ENCODE peak calls at places on chromosomes 5 and 9, in four cellular contexts. H is K562, G is H1, W is HepG2. N is an unnamed sample.

GRCh38 chr9:6415266-6415665 is 2.3 kb downstream of the UHRF2 start:
- DNase-seq in H (no peak), G (no peak), W (no peak), N (no peak)

GRCh38 chr5:127229185-127229889 is 61.3 kb upstream of the MEGF10 start:
- DNase-seq in H (peak), G (peak), W (no peak), N (peak)

GRCh38 chr5:171744882-171745281 is 40.7 kb upstream of the SMIM23 start:
- DNase-seq in H (no peak), G (no peak), W (no peak), N (no peak)

GRCh38 chr5:79168031-79168430 is 56.4 kb downstream of the BHMT start:
- DNase-seq in H (peak), G (no peak), W (no peak), N (no peak)

GRCh38 chr5:129392681-129393080 is 67.4 kb upstream of the ADAMTS19 start:
- DNase-seq in H (no peak), G (no peak), W (no peak), N (no peak)

GRCh38 chr9:93203713-93204469 is 20.0 kb downstream of the WNK2 start:
- DNase-seq in H (no peak), G (no peak), W (no peak), N (no peak)

GRCh38 chr5:139131062-139131856 is 66.9 kb downstream of the SIL1 start:
- DNase-seq in H (no peak), G (no peak), W (no peak), N (no peak)

GRCh38 chr5:82640901-82641300 is 362.7 kb upstream of the RPS23 start:
- DNase-seq in H (no peak), G (no peak), W (no peak), N (no peak)

GRCh38 chr9:99264070-99264469 is 42.0 kb downstream of the SEC61B start:
- DNase-seq in H (peak), G (no peak), W (no peak), N (no peak)

GRCh38 chr5:119328753-119329602 is 26.8 kb upstream of the TNFAIP8 start:
- DNase-seq in H (no peak), G (no peak), W (no peak), N (no peak)

GRCh38 chr9:137387034-137387890 is 35.7 kb downstream of the EXD3 start:
- DNase-seq in H (no peak), G (no peak), W (no peak), N (no peak)

GRCh38 chr9:10612649-10613398 is at the start of gene PTPRD:
- DNase-seq in H (peak), G (peak), W (peak), N (peak)

GRCh38 chr9:21656776-21657637 is 145.4 kb upstream of the MTAP start:
- DNase-seq in H (no peak), G (no peak), W (no peak), N (no peak)

GRCh38 chr5:127012933-127013332 is 17.4 kb downstream of the MARCHF3 start:
- DNase-seq in H (no peak), G (no peak), W (no peak), N (no peak)

GRCh38 chr5:424259-425110 is 18.5 kb upstream of the EXOC3 start:
- DNase-seq in H (no peak), G (no peak), W (no peak), N (no peak)

GRCh38 chr5:132257131-132258101 is at the start of gene PDLIM4:
- DNase-seq in H (peak), G (no peak), W (no peak), N (no peak)

GRCh38 chr9:93058357-93059096 is at the start of gene SUSD3:
- DNase-seq in H (peak), G (peak), W (peak), N (no peak)

GRCh38 chr5:80207832-80208231 is 48.0 kb downstream of the SERINC5 start:
- DNase-seq in H (no peak), G (no peak), W (no peak), N (no peak)

GRCh38 chr5:81506378-81506777 is 112.4 kb upstream of the ACOT12 start:
- DNase-seq in H (no peak), G (no peak), W (no peak), N (no peak)

GRCh38 chr5:78805-79149 is 13.2 kb upstream of the PLEKHG4B start:
- DNase-seq in H (no peak), G (no peak), W (no peak), N (no peak)

GRCh38 chr5:112049738-112050137 is 292.7 kb upstream of the NREP start:
- DNase-seq in H (no peak), G (no peak), W (no peak), N (no peak)

DNA sequence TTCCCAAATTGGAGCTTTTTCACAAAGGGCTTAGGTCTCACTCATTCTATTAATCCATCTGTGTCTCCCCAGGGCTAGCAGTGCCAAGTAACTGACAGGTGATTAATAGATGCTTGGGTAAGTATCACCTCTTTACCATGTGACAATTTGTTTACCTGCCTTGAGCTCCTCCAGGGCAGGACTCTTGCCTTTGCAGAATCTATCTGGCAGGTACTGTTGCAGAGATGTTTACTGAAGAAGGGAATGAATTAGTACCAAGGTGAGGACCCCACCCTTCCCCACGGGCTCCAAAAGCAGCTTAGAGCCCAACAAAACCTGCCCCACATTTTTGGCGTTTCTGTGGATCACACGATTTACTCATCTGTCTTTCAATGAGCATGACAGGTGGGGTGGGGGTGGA is 698 bp upstream of the TGFBI start:
- DNase-seq in H (no peak), G (no peak), W (no peak), N (no peak)
- TF ChIP-seq RNF2 in H (no peak), G (no peak), W (no peak), N (no peak)

GRCh38 chr9:79672236-79672635 is 100.5 kb downstream of the TLE4 start:
- DNase-seq in H (no peak), G (no peak), W (no peak), N (no peak)

GRCh38 chr9:79673614-79674013 is 101.8 kb downstream of the TLE4 start:
- DNase-seq in H (peak), G (no peak), W (no peak), N (no peak)

GRCh38 chr9:79672891-79673290 is 101.1 kb downstream of the TLE4 start:
- DNase-seq in H (no peak), G (no peak), W (no peak), N (no peak)

GRCh38 chr9:79671558-79671957 is 99.8 kb downstream of the TLE4 start:
- DNase-seq in H (no peak), G (no peak), W (no peak), N (no peak)

GRCh38 chr9:79674052-79674777 is 102.5 kb downstream of the TLE4 start:
- DNase-seq in H (peak), G (no peak), W (no peak), N (no peak)
- TF ChIP-seq RNF2 in H (no peak), G (no peak), W (no peak), N (no peak)

DNA sequence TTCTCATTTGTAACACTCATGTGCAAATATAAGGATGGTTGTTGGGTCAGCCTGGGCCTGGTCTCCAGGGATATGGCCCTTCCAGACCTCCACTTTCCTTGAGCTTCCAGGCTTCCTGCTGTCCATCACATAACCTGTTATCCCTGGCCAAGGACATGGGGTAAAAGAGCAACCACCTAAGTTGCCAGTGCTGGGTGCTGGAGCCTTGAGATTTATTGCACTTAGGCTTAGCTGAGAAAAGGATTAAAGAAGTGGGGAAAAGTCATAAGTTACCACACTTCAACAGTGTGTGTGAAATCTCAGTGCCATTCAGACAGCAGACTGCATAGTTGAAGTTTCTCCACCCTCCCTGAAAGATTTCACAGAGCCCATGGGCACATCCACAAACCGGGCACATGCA is 58.6 kb upstream of the PANK3 start:
- DNase-seq in H (no peak), G (no peak), W (no peak), N (no peak)
- TF ChIP-seq RNF2 in H (no peak), G (no peak), W (no peak), N (no peak)

GRCh38 chr5:140296289-140296688 is 6.6 kb downstream of the PFDN1 start:
- DNase-seq in H (no peak), G (no peak), W (no peak), N (no peak)
- TF ChIP-seq RNF2 in H (no peak), G (no peak), W (no peak), N (no peak)